ENCODE peak calls at places on chromosomes 7 and 10, in four cellular contexts. O, B, T and I are unnamed samples.

GRCh38 chr10:104809288-104810090 is 168.4 kb downstream of the SORCS3 start:
- DNase-seq in O (no peak), T (no peak), B (no peak), I (no peak)

GRCh38 chr7:55474944-55475911 is 97.1 kb downstream of the VOPP1 start:
- DNase-seq in T (no peak), B (no peak), O (no peak), I (no peak)

GRCh38 chr10:12849351-12850181 is 151.9 kb downstream of the CCDC3 start:
- DNase-seq in O (no peak), B (no peak), T (no peak), I (no peak)

GRCh38 chr10:72746606-72747357 is 54.8 kb downstream of the MCU start:
- DNase-seq in O (no peak), B (no peak), T (no peak), I (no peak)

GRCh38 chr7:140940866-140941265 is 16.1 kb upstream of the BRAF start:
- DNase-seq in O (no peak), T (no peak), B (no peak), I (no peak)

GRCh38 chr7:66281678-66282593 is 76.8 kb downstream of the TPST1 start:
- DNase-seq in B (no peak), O (no peak), T (peak; percentile 94), I (no peak)

GRCh38 chr7:6380310-6381095 is 67.3 kb downstream of the DAGLB start:
- DNase-seq in B (no peak), T (no peak), O (no peak), I (no peak)

GRCh38 chr7:121079425-121080169 is 91.1 kb downstream of the CPED1 start:
- DNase-seq in B (no peak), O (no peak), T (peak; percentile 23), I (no peak)

GRCh38 chr7:21414795-21415393 is 13.0 kb upstream of the SP4 start:
- DNase-seq in B (no peak), T (no peak), O (no peak), I (no peak)

GRCh38 chr10:28796606-28797512 is 119.5 kb downstream of the BAMBI start:
- DNase-seq in B (no peak), O (peak; percentile 81), T (peak; percentile 94), I (no peak)

GRCh38 chr7:91267558-91267955 is 3.3 kb downstream of the FZD1 start:
- DNase-seq in B (no peak), O (no peak), T (no peak), I (no peak)

GRCh38 chr10:124328514-124329220 is 90.1 kb downstream of the OAT start:
- DNase-seq in T (no peak), O (peak; percentile 91), B (no peak), I (no peak)

GRCh38 chr7:81339946-81340345 is 421.1 kb upstream of the SEMA3C start:
- DNase-seq in B (no peak), T (no peak), O (no peak), I (no peak)

GRCh38 chr7:29684787-29685650 is 121.3 kb upstream of the WIPF3 start:
- DNase-seq in B (peak; percentile 40), T (peak; percentile 47), O (peak; percentile 85), I (peak; percentile 52)

GRCh38 chr7:39700932-39701331 is 77.6 kb downstream of the RALA start:
- DNase-seq in B (no peak), T (no peak), O (peak; percentile 67), I (no peak)

GRCh38 chr10:74150151-74151056 is at the start of gene AP3M1:
- DNase-seq in T (no peak), O (peak; percentile 89), B (peak; percentile 54), I (peak; percentile 69)

GRCh38 chr7:140047197-140047596 is 15.6 kb downstream of the PARP12 start:
- DNase-seq in O (no peak), T (no peak), B (no peak), I (no peak)

GRCh38 chr7:87475359-87476178 is at the start of gene ABCB4:
- DNase-seq in B (no peak), O (no peak), T (no peak), I (peak; percentile 50)

GRCh38 chr10:80855348-80855971 is 317.8 kb downstream of the SH2D4B start:
- DNase-seq in T (no peak), B (no peak), O (no peak), I (no peak)

GRCh38 chr7:81839708-81840359 is 70.0 kb upstream of the HGF start:
- DNase-seq in B (no peak), T (no peak), O (no peak), I (no peak)

GRCh38 chr10:66823301-66823700 is 102.5 kb upstream of the LRRTM3 start:
- DNase-seq in B (no peak), O (no peak), T (no peak), I (no peak)

GRCh38 chr10:118101501-118101900 is 54.8 kb upstream of the RAB11FIP2 start:
- DNase-seq in B (no peak), T (no peak), O (no peak), I (no peak)

DNA sequence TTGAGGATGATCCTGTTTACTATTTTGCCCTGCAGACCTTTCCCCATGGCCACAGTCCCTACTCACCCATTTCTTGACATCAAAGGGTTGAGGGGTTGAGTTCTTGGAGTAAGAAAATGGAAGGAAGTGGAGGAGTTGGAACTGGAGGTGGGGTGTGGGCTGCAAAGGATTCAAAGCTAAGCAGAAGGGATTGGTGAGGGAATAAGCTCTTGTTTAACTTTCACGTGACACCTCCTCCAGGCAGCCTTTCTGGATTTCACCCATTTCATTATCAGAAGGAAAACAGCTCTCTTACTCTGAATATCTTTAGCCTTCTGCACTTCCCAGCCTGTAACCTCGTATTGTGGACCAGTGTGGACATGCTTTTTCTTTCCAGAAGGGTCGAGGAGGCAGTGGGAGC is 13.7 kb downstream of the MOSPD3 start:
- DNase-seq in B (no peak), T (no peak), O (no peak), I (no peak)
- TF ChIP-seq CTCF in B (no peak), T (no peak), O (no peak), I (no peak)

GRCh38 chr7:111067682-111068081 is 23.2 kb upstream of the LRRN3 start:
- DNase-seq in B (no peak), O (no peak), T (no peak), I (no peak)

GRCh38 chr7:111067251-111067650 is 23.7 kb upstream of the LRRN3 start:
- DNase-seq in O (no peak), B (no peak), T (no peak), I (no peak)

GRCh38 chr7:111059826-111060225 is 31.1 kb upstream of the LRRN3 start:
- DNase-seq in O (no peak), B (no peak), T (no peak), I (no peak)

GRCh38 chr7:111068618-111069017 is 22.3 kb upstream of the LRRN3 start:
- DNase-seq in B (no peak), O (no peak), T (no peak), I (no peak)

DNA sequence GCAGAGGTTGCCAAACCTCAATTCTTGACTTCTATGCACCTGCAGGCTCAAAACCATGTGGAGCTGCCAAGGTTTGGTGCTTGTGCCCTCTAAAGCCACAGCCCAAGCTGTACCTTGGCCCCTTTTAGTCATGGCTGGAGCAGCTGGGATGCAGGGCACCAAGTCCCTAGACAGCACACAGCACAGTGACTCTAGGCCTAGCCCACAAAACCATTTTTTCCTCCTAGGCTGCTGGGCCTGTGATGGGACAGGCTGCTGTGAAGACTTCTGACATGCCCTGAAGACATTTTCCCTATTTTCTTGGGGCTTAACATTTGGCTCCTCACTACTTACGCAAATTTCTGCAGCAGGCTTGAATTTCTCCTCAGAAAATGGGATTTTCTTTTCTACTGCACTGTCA is 27.8 kb upstream of the LRRN3 start:
- DNase-seq in T (no peak), B (no peak), O (no peak), I (no peak)
- TF ChIP-seq CTCF in T (no peak), B (no peak), O (no peak), I (no peak)

DNA sequence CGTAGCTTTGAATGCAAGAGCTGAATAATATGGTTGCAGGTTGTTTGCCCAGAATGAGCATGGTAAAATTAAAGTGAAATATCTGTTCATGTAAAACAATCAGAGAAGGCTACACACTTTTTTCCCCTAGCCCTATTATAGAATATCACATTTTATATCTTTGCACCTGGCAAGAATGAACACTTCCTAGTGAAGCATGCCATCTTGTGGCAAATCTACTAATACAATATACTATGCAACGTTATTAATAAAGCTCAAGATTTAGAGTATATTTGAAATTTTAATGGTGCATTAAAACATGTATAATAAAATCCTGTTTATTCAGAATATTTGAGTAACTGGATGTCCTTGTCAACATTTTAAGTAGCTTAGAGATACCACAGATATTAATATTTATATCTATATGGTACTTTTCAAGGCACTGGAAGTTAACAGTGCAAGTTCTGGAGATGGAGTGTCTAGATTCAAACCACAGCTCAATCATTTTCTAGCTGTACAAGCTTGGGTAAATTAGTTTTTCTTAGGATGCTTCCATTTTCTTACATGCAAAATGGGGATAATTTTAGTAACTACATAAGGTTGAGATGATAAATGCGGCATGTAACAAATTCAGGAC is 643.1 kb upstream of the SEMA3D start:
- DNase-seq in O (no peak), T (no peak), B (no peak), I (no peak)
- TF ChIP-seq CTCF in O (no peak), T (peak; percentile 40), B (peak; percentile 30), I (no peak)

GRCh38 chr10:99906470-99906869 is 103.3 kb downstream of the DNMBP start:
- DNase-seq in B (no peak), T (peak; percentile 90), O (no peak), I (no peak)
- TF ChIP-seq CTCF in B (no peak), T (peak; percentile 69), O (no peak), I (no peak)

DNA sequence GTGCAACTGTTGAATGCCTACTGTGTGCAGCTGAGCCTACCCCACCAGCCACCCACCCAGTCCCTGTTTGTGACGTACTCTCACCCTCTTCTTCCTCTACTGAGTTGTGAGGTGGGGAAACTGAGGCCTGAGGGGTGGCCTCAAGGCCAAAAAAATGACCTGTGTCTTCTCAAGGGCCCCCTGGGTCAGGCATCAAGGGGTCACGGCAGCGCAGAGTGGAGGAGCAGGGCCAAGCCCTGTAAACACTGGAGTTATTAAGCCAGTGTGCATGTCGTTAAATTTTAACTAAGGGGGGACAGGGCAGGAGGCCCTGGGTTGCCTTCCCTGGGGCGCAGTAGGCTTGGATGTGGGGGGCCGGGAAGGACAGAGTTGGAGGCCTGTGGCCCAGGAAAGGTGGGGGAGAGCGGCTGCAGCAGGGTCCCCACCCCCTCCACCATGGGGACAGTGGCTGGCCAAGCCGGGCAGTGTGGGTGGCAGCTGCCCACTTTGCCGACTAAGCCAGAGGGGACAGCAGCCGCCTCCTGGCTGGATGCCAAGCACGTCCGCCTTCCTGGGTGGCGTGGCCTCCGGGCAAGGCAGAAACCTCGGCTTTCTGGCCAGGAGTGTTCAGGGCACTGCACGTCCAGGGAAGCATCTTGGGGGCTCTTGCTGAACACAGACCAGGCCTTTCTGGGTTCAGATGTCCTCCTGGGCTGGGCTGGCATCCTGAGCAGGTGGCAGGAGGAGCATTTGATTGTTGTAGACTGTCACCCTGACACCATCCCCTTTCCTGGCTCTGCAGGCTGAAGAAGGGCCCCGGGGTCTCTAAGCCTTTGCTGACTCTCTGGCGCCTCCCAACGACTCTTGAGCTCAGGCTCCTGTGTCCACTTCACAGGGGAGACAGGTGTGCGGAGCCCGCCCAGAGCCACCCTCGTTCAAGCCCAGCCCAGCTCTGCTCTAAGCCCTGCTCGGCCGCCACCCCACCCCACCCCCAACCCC is 1.9 kb downstream of the SLC29A4 start:
- DNase-seq in O (no peak), B (no peak), T (no peak), I (no peak)
- TF ChIP-seq CTCF in O (no peak), B (no peak), T (peak; percentile 56), I (no peak)

GRCh38 chr7:41955475-41956243 is 252.8 kb upstream of the INHBA start:
- DNase-seq in O (peak; percentile 98), B (peak; percentile 83), T (peak; percentile 97), I (no peak)

GRCh38 chr7:41956276-41956675 is 253.4 kb upstream of the INHBA start:
- DNase-seq in O (no peak), T (no peak), B (no peak), I (no peak)

GRCh38 chr7:41956712-41957111 is 253.8 kb upstream of the INHBA start:
- DNase-seq in B (no peak), O (no peak), T (no peak), I (no peak)
- TF ChIP-seq CTCF in B (no peak), O (no peak), T (no peak), I (no peak)